ENCODE peak calls at places on chromosomes 7 and 10, in nine cellular contexts. Y is adrenal gland, I is GM12891, X is heart left ventricle, L is H54, C is IMR-90, F is A549, A is endothelial cell of umbilical vein, Z is spleen. E is an unnamed sample.

GRCh38 chr10:61832866-61833481 is 68.5 kb upstream of the ARID5B start:
- DNase-seq in Y (no peak), I (no peak), A (no peak), Z (no peak), X (no peak), L (no peak), F (no peak), C (peak; percentile 40), E (no peak)

GRCh38 chr7:87344446-87344845 is 1.0 kb upstream of the CROT start:
- DNase-seq in A (peak; percentile 51), C (no peak), Y (no peak), F (no peak), L (no peak), I (no peak), Z (no peak), X (no peak), E (no peak)

GRCh38 chr10:60454336-60454735 is 64.7 kb upstream of the ANK3 start:
- DNase-seq in Z (no peak), A (no peak), I (no peak), C (no peak), L (no peak), X (no peak), F (no peak), Y (peak; percentile 13), E (no peak)

GRCh38 chr10:17222329-17222728 is 5.7 kb upstream of the VIM start:
- DNase-seq in I (no peak), A (no peak), F (no peak), C (no peak), L (no peak), X (no peak), Z (no peak), Y (no peak), E (no peak)

GRCh38 chr7:45978010-45978681 is 57.1 kb upstream of the IGFBP3 start:
- DNase-seq in F (peak; percentile 99), C (peak; percentile 99), L (peak; percentile 96), I (no peak), X (no peak), Z (no peak), A (peak; percentile 71), Y (peak; percentile 56), E (no peak)

GRCh38 chr10:121080324-121080807 is 229.2 kb downstream of the WDR11 start:
- DNase-seq in C (no peak), L (no peak), X (peak; percentile 69), Z (no peak), I (no peak), A (no peak), F (no peak), Y (no peak), E (no peak)

GRCh38 chr10:116669832-116670644 is 49.3 kb downstream of the PNLIPRP2 start:
- DNase-seq in L (no peak), X (no peak), Z (no peak), I (no peak), Y (no peak), C (no peak), A (no peak), F (no peak), E (no peak)

GRCh38 chr7:97064020-97064419 is 39.4 kb upstream of the DLX5 start:
- DNase-seq in L (no peak), F (no peak), I (no peak), X (no peak), C (no peak), A (no peak), Y (no peak), Z (no peak), E (no peak)

GRCh38 chr7:13524076-13524475 is 465.4 kb downstream of the ETV1 start:
- DNase-seq in A (no peak), X (no peak), I (no peak), L (no peak), Y (no peak), Z (no peak), F (no peak), C (no peak), E (no peak)

GRCh38 chr10:62335326-62335725 is 38.8 kb upstream of the ZNF365 start:
- DNase-seq in Z (no peak), C (peak; percentile 50), I (no peak), X (no peak), F (no peak), Y (no peak), L (no peak), A (peak; percentile 3), E (no peak)

GRCh38 chr7:91288208-91288824 is 24.1 kb downstream of the FZD1 start:
- DNase-seq in I (no peak), F (no peak), L (no peak), A (peak; percentile 41), Z (no peak), X (peak; percentile 61), C (no peak), Y (peak; percentile 35), E (peak; percentile 63)

GRCh38 chr10:122259075-122259466 is 12.0 kb upstream of the BTBD16 start:
- DNase-seq in L (no peak), X (no peak), A (no peak), C (no peak), F (no peak), Y (no peak), I (no peak), Z (peak; percentile 48), E (no peak)

GRCh38 chr7:19060870-19061269 is 56.6 kb downstream of the TWIST1 start:
- DNase-seq in L (no peak), F (no peak), A (no peak), Y (no peak), I (no peak), X (no peak), Z (no peak), C (peak; percentile 6), E (no peak)

GRCh38 chr7:47852330-47853245 is 95.7 kb downstream of the PKD1L1 start:
- DNase-seq in X (no peak), L (no peak), Z (no peak), A (no peak), Y (no peak), C (no peak), F (no peak), I (no peak), E (no peak)

GRCh38 chr10:32132357-32132756 is 76.1 kb upstream of the KIF5B start:
- DNase-seq in F (no peak), I (no peak), L (no peak), Y (no peak), Z (no peak), A (no peak), X (no peak), C (no peak), E (no peak)

GRCh38 chr10:77405771-77406241 is 231.8 kb downstream of the KCNMA1 start:
- DNase-seq in I (no peak), L (peak; percentile 83), Z (no peak), C (peak; percentile 80), F (peak; percentile 89), A (peak; percentile 51), X (peak; percentile 59), Y (peak; percentile 91), E (peak; percentile 1)

GRCh38 chr10:132862485-132863420 is 76.8 kb upstream of the NKX6-2 start:
- DNase-seq in Z (peak; percentile 63), C (no peak), L (no peak), X (peak; percentile 23), F (no peak), I (no peak), A (no peak), Y (no peak), E (no peak)

GRCh38 chr10:78408671-78409472 is 375.2 kb downstream of the RPS24 start:
- DNase-seq in A (peak; percentile 58), F (no peak), I (no peak), X (peak; percentile 93), Z (no peak), C (peak; percentile 20), Y (peak; percentile 87), L (no peak), E (peak; percentile 19)

GRCh38 chr7:47091141-47091540 is 490.8 kb downstream of the TNS3 start:
- DNase-seq in Z (no peak), I (no peak), L (no peak), Y (no peak), F (no peak), A (no peak), X (no peak), C (peak; percentile 25), E (no peak)

GRCh38 chr7:129952653-129953560 is at the start of gene UBE2H:
- DNase-seq in L (peak; percentile 87), X (peak; percentile 93), Y (peak; percentile 93), F (peak; percentile 92), Z (peak; percentile 97), I (peak; percentile 84), C (peak; percentile 90), A (peak; percentile 92), E (peak; percentile 94)
- TF ChIP-seq POLR2A in L (peak; percentile 95), X (peak; percentile 98), Y (peak; percentile 97), F (peak; percentile 81), Z (peak; percentile 93), I (peak; percentile 74), C (peak; percentile 85), A (peak; percentile 90), E (peak; percentile 84)

DNA sequence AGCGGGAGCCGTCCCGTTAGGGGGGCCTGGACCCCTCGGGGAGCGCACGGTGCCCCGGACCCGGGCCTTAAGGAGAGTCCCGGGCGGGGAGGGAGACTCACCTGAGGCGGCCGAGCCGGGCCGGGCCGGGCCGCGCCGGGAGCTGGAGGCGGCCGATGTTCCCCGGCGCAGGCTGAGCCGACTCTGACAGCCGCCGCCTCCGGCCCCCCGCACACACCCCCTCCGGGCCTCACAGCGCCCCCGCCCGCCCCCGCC is at the start of gene ACHE:
- DNase-seq in F (no peak), A (no peak), X (no peak), Z (no peak), Y (no peak), I (no peak), C (no peak), L (no peak), E (no peak)
- TF ChIP-seq POLR2A in F (no peak), A (no peak), X (no peak), Z (no peak), Y (no peak), I (no peak), C (no peak), L (no peak), E (no peak)

DNA sequence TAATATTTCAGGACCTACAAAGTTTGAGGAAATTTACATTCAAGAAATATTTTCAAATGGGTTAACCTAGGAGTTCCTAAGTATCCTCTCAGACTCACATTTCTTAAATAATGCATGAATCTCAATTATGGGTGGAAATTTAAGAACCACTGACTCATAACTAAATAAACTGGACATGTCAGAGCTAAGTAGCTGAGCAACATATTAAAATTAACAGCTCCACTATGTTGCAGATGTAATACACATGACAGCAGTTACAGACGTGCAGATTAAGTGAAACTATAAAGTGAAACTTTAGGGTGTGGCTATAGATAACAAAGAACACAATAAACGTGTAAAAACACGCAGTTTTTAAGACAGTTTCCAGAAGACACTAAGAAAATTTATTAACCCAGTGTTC is 25.5 kb downstream of the DNMBP start:
- DNase-seq in Y (no peak), C (peak; percentile 68), A (peak; percentile 55), L (no peak), F (no peak), I (no peak), Z (no peak), X (no peak), E (no peak)
- TF ChIP-seq POLR2A in Y (no peak), C (no peak), A (no peak), L (no peak), F (no peak), I (no peak), Z (no peak), X (no peak), E (no peak)

DNA sequence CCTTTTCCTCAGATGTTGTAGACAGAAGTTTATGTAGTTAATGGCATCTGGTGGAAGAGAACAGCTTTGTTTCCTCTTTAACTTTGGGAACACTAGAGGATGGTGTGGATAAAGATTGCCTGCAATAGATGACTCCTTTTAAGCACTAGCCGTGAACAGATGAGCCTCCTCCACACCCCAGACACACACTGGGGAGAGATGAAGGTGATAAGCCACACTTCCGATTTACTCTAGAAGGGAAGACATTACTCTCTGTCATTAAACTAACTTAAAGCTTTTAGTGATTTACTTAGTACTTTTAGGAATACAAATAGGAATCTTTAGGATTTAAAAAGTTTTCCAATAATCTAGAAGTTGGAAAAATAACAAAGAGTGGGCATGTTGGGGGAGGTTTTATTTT is 6.8 kb downstream of the HSPA14 start:
- DNase-seq in L (no peak), C (no peak), A (peak; percentile 39), F (no peak), Y (no peak), X (no peak), Z (no peak), I (no peak), E (no peak)
- TF ChIP-seq POLR2A in L (no peak), C (no peak), A (no peak), F (no peak), Y (no peak), X (no peak), Z (no peak), I (peak; percentile 8), E (no peak)